ENCODE peak calls at places on chromosome 5, in seven cellular contexts. F, M, T, L, D, H and Y are unnamed samples.

GRCh38 chr5:122183098-122183794 is 53.9 kb downstream of the ZNF474 start:
- DNase-seq in F (no peak), M (no peak), T (peak; percentile 73), L (peak; percentile 51), D (peak; percentile 70), H (no peak), Y (no peak)

GRCh38 chr5:176425138-176425537 is 8.8 kb upstream of the CLTB start:
- DNase-seq in F (no peak), M (no peak), T (no peak), L (no peak), D (no peak), H (no peak), Y (no peak)

GRCh38 chr5:142694092-142694856 is 8.4 kb upstream of the FGF1 start:
- DNase-seq in F (no peak), M (no peak), T (no peak), L (no peak), D (no peak), H (no peak), Y (no peak)

GRCh38 chr5:53322257-53322656 is 158.2 kb upstream of the FST start:
- DNase-seq in F (no peak), M (no peak), T (no peak), L (no peak), D (no peak), H (no peak), Y (no peak)

GRCh38 chr5:51194626-51195025 is 188.6 kb upstream of the ISL1 start:
- DNase-seq in F (no peak), M (no peak), T (no peak), L (no peak), D (no peak), H (no peak), Y (peak; percentile 20)

GRCh38 chr5:38112930-38113329 is 145.4 kb upstream of the EGFLAM start:
- DNase-seq in F (no peak), M (no peak), T (no peak), L (no peak), D (no peak), H (no peak), Y (no peak)

GRCh38 chr5:66646570-66646969 is 50.4 kb downstream of the MAST4 start:
- DNase-seq in F (no peak), M (no peak), T (no peak), L (no peak), D (no peak), H (no peak), Y (peak; percentile 59)

GRCh38 chr5:168312606-168313297 is 21.3 kb downstream of the WWC1 start:
- DNase-seq in F (no peak), M (no peak), T (no peak), L (peak; percentile 75), D (no peak), H (no peak), Y (no peak)

GRCh38 chr5:139655727-139656271 is 7.7 kb downstream of the CXXC5 start:
- DNase-seq in F (no peak), M (no peak), T (peak; percentile 86), L (no peak), D (no peak), H (no peak), Y (peak; percentile 47)

GRCh38 chr5:94691947-94692346 is 73.5 kb downstream of the SLF1 start:
- DNase-seq in F (no peak), M (no peak), T (no peak), L (peak; percentile 65), D (no peak), H (no peak), Y (peak; percentile 19)

GRCh38 chr5:80884851-80885697 is 75.1 kb upstream of the RASGRF2 start:
- DNase-seq in F (no peak), M (no peak), T (no peak), L (no peak), D (no peak), H (no peak), Y (no peak)

GRCh38 chr5:142569905-142570304 is 116.0 kb downstream of the FGF1 start:
- DNase-seq in F (no peak), M (no peak), T (no peak), L (no peak), D (no peak), H (no peak), Y (no peak)